ENCODE peak calls at places on chromosomes 2 and 18, in six cellular contexts. O is SK-N-SH, A is H1, W is HCT116, X is K562, R is HepG2. L is an unnamed sample.

GRCh38 chr2:67256892-67257291 is 140.2 kb upstream of the ETAA1 start:
- DNase-seq in X (no peak), R (no peak), A (no peak), W (no peak), O (no peak), L (peak)

GRCh38 chr2:136718273-136718672 is 47.1 kb upstream of the THSD7B start:
- DNase-seq in X (no peak), A (no peak), O (no peak), W (no peak), R (no peak), L (no peak)

GRCh38 chr2:206392118-206392517 is 51.2 kb upstream of the ADAM23 start:
- DNase-seq in A (peak), W (peak), X (peak), O (peak), R (peak), L (peak)

GRCh38 chr2:108492364-108492763 is 41.9 kb upstream of the LIMS1 start:
- DNase-seq in W (no peak), A (no peak), X (no peak), R (peak), O (no peak), L (peak)

GRCh38 chr18:39454866-39455265 is 1889.3 kb upstream of the CELF4 start:
- DNase-seq in O (no peak), W (no peak), A (no peak), R (no peak), X (no peak), L (no peak)

GRCh38 chr2:239370876-239371725 is 29.7 kb downstream of the HDAC4 start:
- DNase-seq in R (no peak), X (no peak), W (no peak), O (no peak), A (no peak), L (no peak)

GRCh38 chr2:11477994-11478393 is 12.0 kb upstream of the E2F6 start:
- DNase-seq in W (peak), A (peak), O (peak), X (peak), R (peak), L (peak)

GRCh38 chr18:51666717-51667320 is 469.3 kb upstream of the MEX3C start:
- DNase-seq in X (no peak), O (peak), R (no peak), W (no peak), A (no peak), L (no peak)

GRCh38 chr2:46796031-46796430 is 119.6 kb downstream of the MCFD2 start:
- DNase-seq in O (no peak), A (no peak), W (no peak), X (no peak), R (no peak), L (no peak)

GRCh38 chr2:160479269-160479668 is 14.3 kb downstream of the RBMS1 start:
- DNase-seq in R (no peak), A (no peak), W (no peak), X (no peak), O (no peak), L (no peak)

GRCh38 chr2:218435003-218435982 is 16.4 kb downstream of the VIL1 start:
- DNase-seq in O (no peak), A (no peak), X (no peak), W (no peak), R (no peak), L (peak)

GRCh38 chr2:118923371-118923770 is 18.6 kb upstream of the MARCO start:
- DNase-seq in O (no peak), X (no peak), W (no peak), A (no peak), R (peak), L (no peak)

GRCh38 chr2:137644689-137645088 is 319.6 kb upstream of the HNMT start:
- DNase-seq in A (no peak), R (no peak), X (no peak), O (no peak), W (no peak), L (no peak)

GRCh38 chr2:135820003-135820618 is 16.9 kb downstream of the LCT start:
- DNase-seq in R (no peak), X (no peak), W (no peak), A (no peak), O (no peak), L (peak)

GRCh38 chr2:127439343-127439742 is 21.1 kb downstream of the PROC start:
- DNase-seq in X (no peak), W (no peak), O (no peak), R (no peak), A (peak), L (no peak)

GRCh38 chr18:68916734-68917133 is 118.9 kb downstream of the CCDC102B start:
- DNase-seq in W (peak), R (peak), X (no peak), O (no peak), A (no peak), L (no peak)

GRCh38 chr2:238448031-238448955 is 21.6 kb downstream of the ASB1 start:
- DNase-seq in O (no peak), R (no peak), X (no peak), W (no peak), A (no peak), L (no peak)

GRCh38 chr2:34419856-34420255 is 820.8 kb upstream of the FAM98A start:
- DNase-seq in O (no peak), A (no peak), X (no peak), R (no peak), W (no peak), L (no peak)

GRCh38 chr18:11043694-11044093 is 105.7 kb downstream of the PIEZO2 start:
- DNase-seq in R (peak), A (no peak), O (no peak), X (no peak), W (no peak), L (no peak)

GRCh38 chr18:11042247-11042646 is 107.1 kb downstream of the PIEZO2 start:
- DNase-seq in R (peak), O (no peak), X (no peak), A (no peak), W (no peak), L (peak)

GRCh38 chr18:11037841-11038240 is 111.5 kb downstream of the PIEZO2 start:
- DNase-seq in O (no peak), X (no peak), W (no peak), R (no peak), A (no peak), L (no peak)

GRCh38 chr18:11040359-11040758 is 109.0 kb downstream of the PIEZO2 start:
- DNase-seq in O (no peak), W (no peak), X (no peak), R (no peak), A (no peak), L (no peak)

GRCh38 chr18:11040823-11041712 is 108.3 kb downstream of the PIEZO2 start:
- DNase-seq in R (peak), X (peak), A (peak), O (peak), W (peak), L (peak)
- H3K9ac ChIP-seq in R (peak), X (no peak), A (no peak), O (no peak), W (no peak), L (no peak)

GRCh38 chr18:49608892-49609291 is 47.0 kb downstream of the LIPG start:
- DNase-seq in W (no peak), O (no peak), A (no peak), X (no peak), R (no peak), L (no peak)

GRCh38 chr18:49608366-49608747 is 46.5 kb downstream of the LIPG start:
- DNase-seq in A (no peak), X (peak), W (no peak), O (no peak), R (no peak), L (no peak)

GRCh38 chr18:49611316-49611715 is 49.5 kb downstream of the LIPG start:
- DNase-seq in W (no peak), A (no peak), R (no peak), X (no peak), O (no peak), L (no peak)

GRCh38 chr18:49612515-49613033 is 50.7 kb downstream of the LIPG start:
- DNase-seq in O (no peak), R (no peak), A (peak), W (no peak), X (no peak), L (no peak)

GRCh38 chr18:49609416-49610284 is 47.8 kb downstream of the LIPG start:
- DNase-seq in O (no peak), X (no peak), R (no peak), W (peak), A (no peak), L (peak)
- TF ChIP-seq RAD21 in O (no peak), X (no peak), R (no peak), W (no peak), A (no peak), L (no peak)

GRCh38 chr18:62741118-62741566 is 25.8 kb downstream of the PHLPP1 start:
- DNase-seq in R (peak), W (peak), X (peak), O (no peak), A (no peak), L (peak)
- H3K9ac ChIP-seq in R (peak), W (peak), X (no peak), O (no peak), A (no peak), L (no peak)

DNA sequence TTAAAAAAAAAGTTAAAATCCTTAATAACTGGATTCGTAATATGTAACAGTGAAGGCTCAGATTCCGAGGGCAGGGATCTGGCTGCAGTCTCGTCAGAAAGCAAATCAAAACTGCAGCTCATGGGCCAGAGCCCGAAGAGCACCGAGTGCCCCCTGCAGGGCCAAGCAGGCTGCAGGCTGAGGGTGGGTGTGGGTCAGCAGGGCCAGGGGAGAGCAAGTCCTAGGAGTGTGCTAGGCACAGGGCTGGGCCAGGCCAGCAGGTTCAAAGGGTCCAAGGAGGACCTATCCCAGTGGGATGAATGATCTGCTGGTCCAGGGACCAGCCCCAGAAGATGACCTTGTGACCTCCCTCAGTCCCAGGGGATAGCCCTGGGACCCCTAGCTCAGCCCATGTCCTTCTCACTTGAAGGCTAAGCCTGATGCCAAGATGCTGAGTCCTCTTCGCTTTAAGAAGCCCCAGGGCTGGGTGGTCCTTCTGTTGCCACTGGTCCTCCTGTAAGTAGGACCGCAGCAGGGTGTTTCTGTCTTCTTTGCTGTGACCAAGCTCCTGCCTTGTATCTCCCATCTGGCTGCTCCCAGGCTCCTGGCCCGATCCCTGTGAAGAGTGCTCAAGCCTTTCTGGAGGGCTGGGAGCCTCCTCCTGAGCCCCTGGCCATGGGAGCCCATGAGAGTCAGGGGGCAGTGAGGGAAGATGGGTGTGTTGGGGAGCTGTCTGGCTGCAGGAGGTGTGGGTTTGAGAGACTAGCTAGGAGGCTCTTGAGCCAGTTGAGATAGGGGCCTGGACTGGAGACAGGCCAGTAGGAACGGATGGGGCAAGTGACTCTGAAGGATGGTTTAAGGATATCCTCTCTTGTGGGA is 150.7 kb downstream of the DYSF start:
- DNase-seq in O (no peak), A (peak), W (no peak), R (no peak), X (no peak), L (no peak)
- TF ChIP-seq RAD21 in O (no peak), A (no peak), W (no peak), R (no peak), X (no peak), L (no peak)

GRCh38 chr2:26786207-26787023 is 559 bp downstream of the CENPA start:
- DNase-seq in A (peak), O (peak), R (no peak), X (no peak), W (no peak), L (no peak)
- H3K9ac ChIP-seq in A (peak), O (peak), R (peak), X (peak), W (peak), L (peak)

GRCh38 chr18:25248755-25249154 is 103.2 kb downstream of the ZNF521 start:
- DNase-seq in O (no peak), W (no peak), X (no peak), R (no peak), A (no peak), L (peak)
- TF ChIP-seq RAD21 in O (no peak), W (no peak), X (no peak), R (no peak), A (no peak), L (no peak)

DNA sequence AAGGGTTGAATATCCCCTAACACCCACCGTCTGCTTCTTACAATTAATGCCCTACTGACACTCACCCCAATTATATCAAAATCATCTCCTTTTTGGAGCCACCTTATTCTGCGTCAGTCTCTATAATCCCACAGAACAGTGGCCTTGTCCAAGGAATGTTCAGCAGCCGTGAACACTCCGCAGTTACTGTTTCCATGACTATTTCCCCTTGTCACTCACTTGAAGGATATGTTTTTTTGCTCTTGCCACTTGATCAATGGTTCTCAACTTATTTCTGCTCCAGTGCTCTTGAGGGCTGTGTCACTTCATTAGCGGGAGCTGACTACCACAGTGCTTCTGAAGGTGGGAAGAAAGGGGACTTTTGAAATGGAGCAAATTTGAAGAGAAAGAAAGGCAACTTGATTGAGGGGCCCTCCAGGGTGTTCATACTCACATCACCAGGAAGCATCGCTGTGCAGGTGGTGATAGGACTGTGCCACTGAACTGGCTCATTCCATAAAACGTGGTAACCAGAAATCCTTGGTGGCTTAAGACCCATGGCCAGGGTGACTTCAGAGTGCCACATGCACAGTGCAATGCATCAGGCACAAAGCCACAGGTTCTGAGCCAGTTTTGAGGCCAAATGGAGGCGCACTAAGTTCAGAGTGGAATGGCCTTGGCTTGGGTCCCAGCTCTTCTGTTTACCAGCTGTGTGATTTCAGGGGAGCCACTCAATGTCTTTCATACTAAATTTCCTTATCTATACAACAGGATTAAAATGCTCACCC is 320.6 kb upstream of the RAB12 start:
- DNase-seq in A (no peak), X (no peak), W (no peak), R (no peak), O (no peak), L (no peak)
- H3K9ac ChIP-seq in A (no peak), X (no peak), W (no peak), R (no peak), O (no peak), L (no peak)

DNA sequence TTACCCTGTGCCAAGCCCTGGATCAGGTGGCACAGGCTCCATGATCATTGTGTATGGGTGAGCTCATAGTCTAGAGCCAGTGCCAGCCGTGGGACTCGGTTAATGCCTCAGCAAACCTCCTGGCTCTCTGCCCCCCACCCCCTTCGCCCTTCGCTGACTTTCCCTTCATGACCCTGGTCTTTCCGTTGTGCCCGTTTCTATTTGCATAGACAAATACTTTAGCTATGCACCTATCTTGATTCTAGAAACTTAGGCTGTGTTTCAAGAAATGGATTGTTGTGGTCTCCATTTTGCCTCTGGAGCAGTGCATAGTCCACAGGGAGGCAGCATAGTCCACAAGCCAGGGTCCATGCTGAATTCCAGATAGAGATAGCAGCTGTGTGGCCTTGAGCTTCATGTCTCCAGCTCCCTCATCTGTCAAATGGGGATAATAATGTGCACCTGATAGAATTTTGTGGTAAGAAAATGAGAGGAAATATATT is 44.8 kb upstream of the KDM3A start:
- DNase-seq in A (no peak), X (peak), R (peak), W (peak), O (no peak), L (peak)
- TF ChIP-seq RAD21 in A (peak), X (peak), R (peak), W (peak), O (peak), L (peak)

GRCh38 chr2:237259201-237259600 is 154.8 kb downstream of the COL6A3 start:
- DNase-seq in X (no peak), R (no peak), O (no peak), W (no peak), A (no peak), L (peak)

GRCh38 chr2:237256845-237257244 is 157.1 kb downstream of the COL6A3 start:
- DNase-seq in W (no peak), X (no peak), R (no peak), O (no peak), A (no peak), L (peak)

GRCh38 chr2:237260032-237260431 is 153.9 kb downstream of the COL6A3 start:
- DNase-seq in W (no peak), X (no peak), R (no peak), A (no peak), O (no peak), L (peak)

GRCh38 chr2:237257471-237257951 is 156.5 kb downstream of the COL6A3 start:
- DNase-seq in X (no peak), O (no peak), R (no peak), W (no peak), A (no peak), L (peak)

DNA sequence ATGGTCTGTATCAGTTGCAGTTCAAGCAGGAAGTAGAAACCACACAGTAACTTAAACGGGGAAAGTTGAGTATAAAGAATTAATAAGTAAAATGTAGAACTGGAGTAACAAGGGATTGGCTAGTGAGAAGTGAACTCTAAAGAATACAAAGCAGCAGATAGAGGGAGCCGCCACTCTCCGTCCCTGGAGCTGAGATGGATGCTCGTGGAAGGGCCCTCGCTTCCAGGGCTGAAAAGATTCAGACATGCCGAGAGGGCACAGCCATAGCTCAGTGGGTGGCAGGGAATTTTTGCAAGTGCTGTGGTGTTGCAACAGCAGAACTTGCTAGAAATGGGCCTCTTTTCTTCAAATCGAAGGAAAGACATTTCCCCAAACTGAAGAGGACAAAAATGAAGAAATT is 155.8 kb downstream of the COL6A3 start:
- DNase-seq in W (no peak), A (no peak), O (no peak), R (no peak), X (no peak), L (peak)
- H3K9ac ChIP-seq in W (no peak), A (no peak), O (peak), R (no peak), X (no peak), L (peak)

L was measured in IMR-90.